ENCODE peak calls at places on chromosomes 13 and 19, in seven cellular contexts. L is neuronal stem cell, J is mesendoderm, H is H9, A is H1, Z is trophoblast cell, W is mesenchymal stem cell. D is an unnamed sample.

GRCh38 chr19:51020988-51021651 is 1.6 kb upstream of the KLK10 start:
- DNase-seq in L (peak), W (peak), H (no peak), Z (peak), A (no peak), J (peak), D (peak)

GRCh38 chr13:81986308-81986707 is 1645.4 kb upstream of the SPRY2 start:
- DNase-seq in Z (no peak), H (no peak), L (no peak), J (peak), A (no peak), W (no peak), D (no peak)

GRCh38 chr19:2663920-2664571 is 38.4 kb downstream of the GNG7 start:
- DNase-seq in Z (no peak), L (no peak), W (no peak), H (no peak), A (no peak), J (no peak), D (no peak)

GRCh38 chr19:17041994-17042393 is 15.4 kb upstream of the CPAMD8 start:
- DNase-seq in J (no peak), H (no peak), A (no peak), Z (no peak), W (peak), L (no peak), D (peak)

GRCh38 chr19:49439841-49440240 is 1.5 kb downstream of the SLC17A7 start:
- DNase-seq in L (no peak), Z (no peak), A (no peak), H (no peak), W (no peak), J (no peak), D (no peak)

GRCh38 chr19:4278460-4278901 is 585 bp upstream of the SHD start:
- DNase-seq in H (no peak), Z (no peak), J (peak), W (no peak), L (no peak), A (no peak), D (no peak)

GRCh38 chr19:2315818-2316353 is 7.9 kb upstream of the LINGO3 start:
- DNase-seq in Z (peak), H (peak), L (peak), J (peak), A (no peak), W (peak), D (peak)

GRCh38 chr19:31377736-31378135 is 28.5 kb upstream of the TSHZ3 start:
- DNase-seq in H (no peak), Z (no peak), W (no peak), L (no peak), A (no peak), J (no peak), D (no peak)

GRCh38 chr19:2634228-2634951 is 68.1 kb downstream of the GNG7 start:
- DNase-seq in W (no peak), Z (no peak), J (no peak), A (no peak), L (no peak), H (no peak), D (no peak)

GRCh38 chr19:19562665-19563347 is 24.7 kb downstream of the CILP2 start:
- DNase-seq in L (no peak), J (peak), A (no peak), H (no peak), W (no peak), Z (no peak), D (no peak)

GRCh38 chr19:40596608-40597328 is 4.4 kb upstream of the LTBP4 start:
- DNase-seq in J (no peak), W (peak), Z (peak), L (no peak), A (no peak), H (peak), D (peak)

GRCh38 chr13:102724923-102725322 is 30.1 kb upstream of the METTL21C start:
- DNase-seq in H (no peak), A (no peak), Z (peak), W (no peak), L (no peak), J (peak), D (peak)

GRCh38 chr19:47035127-47035494 is 13.3 kb downstream of the TMEM160 start:
- DNase-seq in L (no peak), Z (no peak), A (no peak), J (peak), W (no peak), H (peak), D (no peak)

GRCh38 chr19:49149652-49150105 is 5.5 kb downstream of the HRC start:
- DNase-seq in H (peak), J (peak), Z (peak), L (peak), W (peak), A (no peak), D (peak)

GRCh38 chr19:13788991-13789390 is 6.3 kb upstream of the ZSWIM4 start:
- DNase-seq in L (no peak), W (peak), A (no peak), J (no peak), Z (peak), H (no peak), D (peak)

GRCh38 chr13:84894749-84895148 is 904.5 kb downstream of the SLITRK6 start:
- DNase-seq in W (no peak), A (no peak), H (peak), J (no peak), Z (no peak), L (no peak), D (no peak)

GRCh38 chr19:44890366-44891015 is 563 bp upstream of the TOMM40 start:
- DNase-seq in W (peak), A (peak), Z (peak), J (peak), H (peak), L (peak), D (peak)

GRCh38 chr13:100528820-100529219 is 59.8 kb downstream of the GGACT start:
- DNase-seq in H (no peak), W (no peak), Z (no peak), A (no peak), L (no peak), J (no peak), D (no peak)

GRCh38 chr13:43835701-43836100 is 43.8 kb downstream of the CCDC122 start:
- DNase-seq in J (peak), L (no peak), A (no peak), W (peak), Z (no peak), H (no peak), D (peak)

GRCh38 chr13:35157143-35157755 is 215.2 kb downstream of the NBEA start:
- DNase-seq in H (no peak), Z (peak), J (peak), L (peak), A (no peak), W (peak), D (peak)

GRCh38 chr19:17841810-17842662 is 5.7 kb downstream of the JAK3 start:
- DNase-seq in Z (peak), W (peak), L (peak), H (peak), J (peak), A (peak), D (peak)

GRCh38 chr19:50722248-50723013 is 733 bp upstream of the CLEC11A start:
- DNase-seq in H (no peak), Z (no peak), L (no peak), A (no peak), J (no peak), W (no peak), D (peak)

GRCh38 chr13:105997436-105998232 is 537.8 kb downstream of the EFNB2 start:
- DNase-seq in J (no peak), W (no peak), Z (peak), L (no peak), A (no peak), H (no peak), D (no peak)

GRCh38 chr19:3512562-3512961 is 6.5 kb downstream of the FZR1 start:
- DNase-seq in Z (no peak), W (no peak), A (no peak), H (no peak), L (no peak), J (no peak), D (no peak)

GRCh38 chr13:45847554-45848224 is 3.9 kb downstream of the SIAH3 start:
- DNase-seq in L (no peak), J (no peak), W (peak), A (no peak), H (peak), Z (peak), D (no peak)

GRCh38 chr19:16452321-16452720 is 19.4 kb downstream of the EPS15L1 start:
- DNase-seq in A (peak), L (no peak), H (no peak), J (peak), Z (peak), W (no peak), D (no peak)

GRCh38 chr19:50925734-50926133 is 14.5 kb upstream of the KLK4 start:
- DNase-seq in Z (no peak), A (no peak), L (no peak), W (no peak), J (no peak), H (no peak), D (no peak)

GRCh38 chr13:79581870-79582315 is 100.9 kb downstream of the NDFIP2 start:
- DNase-seq in L (no peak), J (peak), H (peak), Z (no peak), W (peak), A (no peak), D (peak)

GRCh38 chr19:1274081-1274851 is 1.1 kb upstream of the FAM174C start:
- DNase-seq in W (no peak), H (no peak), L (no peak), J (no peak), A (no peak), Z (peak), D (no peak)

DNA sequence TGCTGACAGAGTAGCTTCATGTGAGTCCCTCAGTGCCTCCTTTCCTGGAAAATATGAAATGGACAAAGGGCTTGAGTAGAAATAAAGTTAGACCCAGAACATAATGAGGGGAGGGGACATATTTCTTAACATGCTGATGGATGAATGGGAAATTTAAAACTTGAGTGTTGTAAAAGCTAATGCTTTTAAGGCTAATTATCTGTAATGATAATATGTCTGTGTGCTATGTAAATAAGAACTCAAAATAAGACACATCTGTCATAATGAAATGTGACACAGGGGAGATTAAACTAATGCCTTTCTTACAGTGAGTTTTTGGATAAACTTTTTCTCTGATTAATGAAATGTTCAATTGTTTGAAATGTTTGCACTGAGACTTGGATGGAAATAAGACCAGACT is 65.8 kb upstream of the RFXAP start:
- DNase-seq in W (no peak), H (no peak), Z (no peak), A (no peak), J (no peak), L (no peak), D (no peak)
- H2BK5ac ChIP-seq in W (no peak), H (no peak), Z (no peak), A (no peak), J (no peak), L (no peak), D (no peak)

GRCh38 chr13:97257800-97258799 is 36.0 kb downstream of the MBNL2 start:
- DNase-seq in L (no peak), H (peak), W (peak), J (peak), Z (peak), A (no peak), D (peak)
- H2BK5ac ChIP-seq in L (no peak), H (no peak), W (no peak), J (no peak), Z (peak), A (no peak), D (peak)

GRCh38 chr19:58338336-58338735 is 11.5 kb downstream of the ZSCAN22 start:
- DNase-seq in H (no peak), Z (no peak), J (no peak), W (no peak), A (no peak), L (no peak), D (no peak)

GRCh38 chr19:58336216-58336615 is 9.4 kb downstream of the ZSCAN22 start:
- DNase-seq in A (no peak), Z (no peak), H (no peak), J (no peak), W (no peak), L (no peak), D (no peak)

GRCh38 chr19:58335630-58336029 is 8.8 kb downstream of the ZSCAN22 start:
- DNase-seq in J (no peak), A (no peak), Z (no peak), H (no peak), W (no peak), L (no peak), D (no peak)

GRCh38 chr19:58334691-58335249 is 8.0 kb downstream of the ZSCAN22 start:
- DNase-seq in A (no peak), H (no peak), J (no peak), W (no peak), L (no peak), Z (no peak), D (no peak)

DNA sequence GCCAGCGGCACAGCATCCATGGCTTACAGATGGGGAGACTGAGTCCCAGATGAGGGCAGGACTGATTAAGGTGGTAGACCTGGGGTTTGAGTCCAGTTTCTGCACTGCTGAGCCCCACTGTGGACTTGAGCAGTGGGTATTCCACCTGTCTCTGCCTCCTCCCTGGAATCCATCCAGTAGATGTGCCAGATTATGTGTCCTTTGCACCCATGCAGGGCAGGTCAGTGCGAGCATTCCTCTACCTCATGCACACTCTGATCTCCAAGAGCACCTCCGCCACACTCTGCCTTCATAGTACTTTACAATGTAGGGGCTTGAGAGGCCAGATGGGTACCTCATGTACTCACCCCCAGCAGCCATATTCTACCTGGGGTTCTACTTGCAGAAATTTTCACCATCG is 10.0 kb downstream of the ZSCAN22 start:
- DNase-seq in J (no peak), Z (no peak), W (no peak), H (no peak), L (no peak), A (no peak), D (no peak)
- H2BK5ac ChIP-seq in J (no peak), Z (no peak), W (no peak), H (no peak), L (no peak), A (no peak), D (no peak)

GRCh38 chr19:35510626-35510964 is 2.9 kb downstream of the DMKN start:
- DNase-seq in Z (no peak), H (no peak), J (no peak), A (no peak), W (no peak), L (no peak), D (no peak)
- H2BK5ac ChIP-seq in Z (no peak), H (no peak), J (no peak), A (peak), W (no peak), L (no peak), D (no peak)

DNA sequence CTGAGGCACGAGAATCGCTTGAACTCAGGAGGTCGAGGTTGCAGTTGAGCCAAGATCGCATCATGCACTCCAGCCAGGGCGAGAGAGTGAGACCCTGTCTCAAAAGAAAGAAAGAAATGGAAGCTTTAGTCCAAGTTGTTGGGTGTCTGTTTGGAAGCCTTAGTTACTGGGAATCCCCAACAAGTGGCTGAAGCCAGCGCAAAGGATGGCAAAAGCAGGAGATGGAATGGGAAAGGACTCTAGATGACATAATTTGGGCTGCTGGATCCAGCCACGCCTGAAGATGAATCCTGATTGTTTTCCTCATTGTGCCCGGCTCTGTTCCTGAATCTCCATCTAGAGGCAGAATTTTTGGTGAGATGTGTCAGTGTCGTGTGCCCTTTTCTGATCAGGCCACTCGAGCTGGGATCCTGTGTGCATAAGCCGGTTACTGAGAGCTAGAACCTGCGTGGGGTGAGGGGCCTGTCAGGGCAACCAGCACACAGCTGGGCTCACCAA is 18.1 kb downstream of the CEBPA start:
- DNase-seq in A (no peak), Z (no peak), J (no peak), W (no peak), L (no peak), H (no peak), D (no peak)
- H2BK5ac ChIP-seq in A (no peak), Z (no peak), J (no peak), W (no peak), L (peak), H (no peak), D (no peak)

GRCh38 chr13:38086013-38086412 is 216.4 kb upstream of the TRPC4 start:
- DNase-seq in J (no peak), W (no peak), H (no peak), L (no peak), Z (no peak), A (no peak), D (no peak)

GRCh38 chr13:38090913-38091312 is 221.3 kb upstream of the TRPC4 start:
- DNase-seq in H (no peak), A (no peak), L (no peak), Z (no peak), J (peak), W (no peak), D (no peak)

GRCh38 chr13:38086721-38087120 is 217.1 kb upstream of the TRPC4 start:
- DNase-seq in Z (no peak), H (no peak), J (no peak), A (no peak), L (no peak), W (no peak), D (no peak)
- H2BK5ac ChIP-seq in Z (no peak), H (no peak), J (no peak), A (no peak), L (no peak), W (no peak), D (no peak)

GRCh38 chr19:6164906-6165531 is 29.6 kb downstream of the ACSBG2 start:
- DNase-seq in A (no peak), H (no peak), W (no peak), J (no peak), Z (peak), L (no peak), D (no peak)
- H2BK5ac ChIP-seq in A (no peak), H (no peak), W (no peak), J (no peak), Z (no peak), L (no peak), D (no peak)

GRCh38 chr13:112990783-112991182 is 21.8 kb downstream of the MCF2L start:
- DNase-seq in J (peak), W (no peak), A (no peak), L (no peak), H (peak), Z (peak), D (no peak)
- H2BK5ac ChIP-seq in J (no peak), W (no peak), A (no peak), L (no peak), H (no peak), Z (no peak), D (no peak)